ENCODE peak calls at places on chromosomes 11 and 22, in seven cellular contexts. T is NCI-H1092 treated with DMSO at 0.1 percent for 48 hours, Q is NCI-H526 treated with DMSO at 0.1 percent for 48 hours, N is HEK293T, X is MCF 10A, C is ELR, F is SJSA1. B is an unnamed sample.

GRCh38 chr22:20021196-20022181 is 579 bp downstream of the TANGO2 start:
- DNase-seq in T (no peak), Q (no peak), N (no peak), X (peak), C (peak), F (no peak), B (peak)

GRCh38 chr11:520428-521178 is 13.6 kb upstream of the RNH1 start:
- DNase-seq in T (no peak), Q (no peak), N (no peak), X (no peak), C (peak), F (no peak), B (no peak)

GRCh38 chr22:21938071-21938822 is 14.4 kb downstream of the PPM1F start:
- DNase-seq in T (peak), Q (peak), N (peak), X (peak), C (peak), F (peak), B (peak)

GRCh38 chr22:39236321-39237275 is 8.2 kb downstream of the PDGFB start:
- DNase-seq in T (peak), Q (no peak), N (no peak), X (no peak), C (no peak), F (no peak), B (peak)

GRCh38 chr11:44342616-44343015 is 32.7 kb upstream of the ALX4 start:
- DNase-seq in T (no peak), Q (no peak), N (no peak), X (no peak), C (no peak), F (no peak), B (no peak)

GRCh38 chr11:63939351-63939920 is 634 bp downstream of the NAA40 start:
- DNase-seq in T (peak), Q (no peak), N (no peak), X (peak), C (peak), F (no peak), B (no peak)

GRCh38 chr11:47607380-47607779 is 13.2 kb upstream of the C1QTNF4 start:
- DNase-seq in T (no peak), Q (no peak), N (no peak), X (peak), C (peak), F (no peak), B (peak)

GRCh38 chr11:2940166-2940929 is 11.1 kb upstream of the PHLDA2 start:
- DNase-seq in T (no peak), Q (no peak), N (no peak), X (peak), C (peak), F (peak), B (peak)

GRCh38 chr11:11157201-11157600 is 195.8 kb downstream of the CSNK2A3 start:
- DNase-seq in T (peak), Q (peak), N (peak), X (peak), C (peak), F (no peak), B (peak)

GRCh38 chr11:3137486-3138177 is 27.5 kb downstream of the OSBPL5 start:
- DNase-seq in T (no peak), Q (no peak), N (no peak), X (no peak), C (no peak), F (no peak), B (no peak)

GRCh38 chr22:29157759-29158535 is 47.7 kb upstream of the EMID1 start:
- DNase-seq in T (no peak), Q (no peak), N (no peak), X (peak), C (peak), F (no peak), B (no peak)

GRCh38 chr11:61026121-61027031 is 54.9 kb downstream of the CD6 start:
- DNase-seq in T (no peak), Q (no peak), N (no peak), X (no peak), C (no peak), F (no peak), B (no peak)